ENCODE peak calls at places on chromosomes 3 and 15, in four cellular contexts. D, B, R and N are unnamed samples.

GRCh38 chr3:1232276-1232675 is 139.5 kb downstream of the CNTN6 start:
- DNase-seq in D (no peak), R (no peak), B (no peak), N (no peak)

GRCh38 chr3:139128803-139129202 is 84.1 kb upstream of the PRR23C start:
- DNase-seq in R (peak; percentile 9), B (no peak), D (no peak), N (no peak)

GRCh38 chr15:69403611-69404010 is 10.5 kb upstream of the KIF23 start:
- DNase-seq in R (peak; percentile 93), D (no peak), B (peak; percentile 86), N (no peak)

GRCh38 chr15:89052474-89052873 is 35.8 kb upstream of the ABHD2 start:
- DNase-seq in R (peak; percentile 99), D (no peak), B (peak; percentile 95), N (no peak)

GRCh38 chr3:108008106-108008505 is 82.7 kb downstream of the CD47 start:
- DNase-seq in R (no peak), D (no peak), B (no peak), N (no peak)

GRCh38 chr15:97316362-97316761 is 644.1 kb upstream of the ARRDC4 start:
- DNase-seq in D (no peak), R (no peak), B (no peak), N (no peak)

GRCh38 chr3:111151438-111151837 is 79.8 kb downstream of the NECTIN3 start:
- DNase-seq in D (no peak), B (peak; percentile 84), R (peak; percentile 80), N (peak; percentile 45)

GRCh38 chr3:129665024-129665768 is 58.7 kb upstream of the PLXND1 start:
- DNase-seq in B (peak; percentile 18), R (peak; percentile 81), D (no peak), N (peak; percentile 21)

DNA sequence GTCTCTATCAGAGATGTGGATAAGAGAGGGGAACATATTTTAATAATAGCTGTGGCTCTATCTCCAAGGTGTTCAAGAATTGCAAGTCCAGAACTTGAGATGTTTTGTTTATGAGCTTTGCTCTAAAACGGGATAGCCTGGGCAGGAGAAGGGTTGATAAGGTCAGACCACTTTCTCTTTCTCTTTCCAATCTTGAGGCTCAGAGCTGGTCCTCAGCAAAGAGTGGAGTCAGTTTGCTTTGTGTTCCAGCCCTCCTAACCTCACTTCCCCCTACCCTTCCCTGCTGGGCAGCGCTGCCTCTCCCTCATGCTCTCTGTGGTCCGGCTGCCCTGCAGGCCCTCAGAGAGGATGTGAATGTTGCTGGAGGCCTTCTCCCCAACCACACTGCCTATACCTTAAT is 13.8 kb downstream of the KLHL6 start:
- DNase-seq in R (no peak), B (no peak), D (no peak), N (no peak)
- H3K27ac ChIP-seq in R (no peak overlapping the region), B (no peak overlapping the region), D (no peak overlapping the region), N (no peak overlapping the region)

DNA sequence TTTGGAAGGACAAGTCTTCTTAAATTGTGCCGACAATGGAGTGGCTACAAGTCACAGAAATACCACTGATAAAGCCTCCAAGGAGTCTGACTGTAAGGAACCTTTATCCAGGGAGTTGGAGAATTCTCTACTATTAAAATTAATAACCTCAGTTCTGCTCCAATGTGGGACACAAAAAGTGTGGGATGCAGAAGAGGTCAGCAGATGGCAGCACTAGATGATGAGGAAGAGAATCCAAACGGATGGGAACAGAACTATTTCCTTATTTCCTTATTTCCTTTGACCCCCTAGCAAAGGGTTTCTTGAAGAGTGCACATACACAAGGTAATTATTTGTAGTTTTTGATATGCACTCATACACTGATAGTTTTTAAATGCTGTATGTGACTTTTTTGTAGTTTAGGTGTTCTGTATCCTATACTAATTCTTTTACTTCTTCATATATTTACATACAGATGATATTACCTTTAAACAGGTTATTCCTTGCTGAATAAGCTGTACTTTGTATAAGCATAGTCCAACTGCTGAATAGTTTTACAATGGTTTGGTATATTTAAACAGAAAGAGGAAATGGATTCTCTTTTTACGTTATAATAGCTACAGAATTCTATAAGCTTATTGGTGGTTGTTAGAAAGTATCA is 25.6 kb upstream of the NLGN1 start:
- DNase-seq in B (peak; percentile 22), R (peak; percentile 30), D (peak; percentile 42), N (peak; percentile 33)
- TF ChIP-seq CTCF in B (peak; percentile 81), R (peak; percentile 45), D (peak; percentile 30), N (peak; percentile 73)

DNA sequence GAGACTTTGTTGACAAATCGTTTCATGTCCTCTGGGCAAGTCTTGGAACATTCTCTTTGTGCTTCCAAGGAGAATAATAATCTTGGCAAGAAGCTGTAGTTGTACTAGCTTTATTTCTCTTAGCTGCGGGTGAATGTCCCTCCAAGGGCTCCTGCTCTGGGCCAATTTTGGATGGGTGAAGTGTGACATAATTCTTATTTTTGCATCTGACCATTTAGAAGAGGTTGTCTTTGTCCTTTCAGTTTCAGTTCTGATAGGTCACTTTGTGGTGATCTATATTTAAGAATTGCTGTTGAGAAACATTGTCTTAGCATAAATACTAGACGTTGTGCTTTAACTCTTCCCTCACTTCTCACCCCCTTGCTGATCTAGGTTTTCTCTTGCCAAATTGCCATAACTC is 164.8 kb upstream of the RORA start:
- DNase-seq in R (no peak), D (peak; percentile 18), B (no peak), N (no peak)
- H3K27ac ChIP-seq in R (no peak overlapping the region), D (no peak overlapping the region), B (no peak overlapping the region), N (no peak overlapping the region)

DNA sequence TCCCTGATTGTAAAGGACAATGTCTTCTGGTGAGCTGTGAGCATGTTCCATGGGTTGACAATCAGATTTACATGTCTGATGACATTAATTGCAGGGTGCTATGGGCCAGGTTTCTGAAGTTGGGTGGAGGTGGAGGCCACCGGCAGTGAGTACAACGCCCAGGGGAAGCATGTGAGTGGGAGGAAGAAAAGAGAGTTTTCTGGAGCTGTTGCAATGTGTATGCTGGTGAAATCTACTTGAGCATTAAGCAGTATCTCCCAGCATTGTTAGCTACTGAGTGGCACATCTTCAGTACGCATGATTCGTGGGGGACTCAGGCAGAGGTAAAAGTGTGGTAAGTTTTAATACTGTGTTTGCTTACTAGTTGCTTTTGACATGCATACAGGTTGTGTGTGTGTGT is 26.6 kb downstream of the TMEM45A start:
- DNase-seq in R (peak; percentile 54), B (no peak), D (no peak), N (no peak)
- TF ChIP-seq CTCF in R (no peak), B (no peak), D (no peak), N (no peak)

DNA sequence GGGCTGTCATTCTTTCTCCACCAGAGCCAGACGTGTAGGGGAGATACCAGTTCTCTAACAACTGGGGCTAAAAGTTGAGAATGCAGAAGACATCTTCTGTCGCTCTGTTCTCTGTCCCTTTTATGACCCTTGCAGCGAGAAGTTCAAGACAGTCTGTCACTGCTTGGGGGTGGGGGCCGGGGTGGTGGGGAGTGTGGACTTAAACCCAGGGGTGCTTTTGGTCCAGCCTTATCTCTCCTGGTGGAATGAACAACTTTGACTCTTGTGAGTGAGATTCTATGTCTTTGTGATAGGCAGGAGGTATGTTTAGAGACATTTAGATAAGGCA is 767 bp upstream of the APOD start:
- DNase-seq in R (no peak), B (no peak), D (no peak), N (no peak)
- H3K27ac ChIP-seq in R (no peak overlapping the region), B (no peak overlapping the region), D (no peak overlapping the region), N (no peak overlapping the region)

GRCh38 chr3:33750216-33750558 is 32.1 kb upstream of the CLASP2 start:
- DNase-seq in D (no peak), R (no peak), B (no peak), N (no peak)

GRCh38 chr3:33746412-33747116 is 28.5 kb upstream of the CLASP2 start:
- DNase-seq in D (no peak), R (no peak), B (no peak), N (no peak)

GRCh38 chr3:33751320-33751719 is 33.3 kb upstream of the CLASP2 start:
- DNase-seq in D (no peak), B (no peak), R (no peak), N (no peak)

GRCh38 chr3:33749546-33750215 is 31.6 kb upstream of the CLASP2 start:
- DNase-seq in D (no peak), B (no peak), R (peak; percentile 9), N (peak; percentile 33)
- TF ChIP-seq CTCF in D (no peak), B (no peak), R (no peak), N (no peak)

DNA sequence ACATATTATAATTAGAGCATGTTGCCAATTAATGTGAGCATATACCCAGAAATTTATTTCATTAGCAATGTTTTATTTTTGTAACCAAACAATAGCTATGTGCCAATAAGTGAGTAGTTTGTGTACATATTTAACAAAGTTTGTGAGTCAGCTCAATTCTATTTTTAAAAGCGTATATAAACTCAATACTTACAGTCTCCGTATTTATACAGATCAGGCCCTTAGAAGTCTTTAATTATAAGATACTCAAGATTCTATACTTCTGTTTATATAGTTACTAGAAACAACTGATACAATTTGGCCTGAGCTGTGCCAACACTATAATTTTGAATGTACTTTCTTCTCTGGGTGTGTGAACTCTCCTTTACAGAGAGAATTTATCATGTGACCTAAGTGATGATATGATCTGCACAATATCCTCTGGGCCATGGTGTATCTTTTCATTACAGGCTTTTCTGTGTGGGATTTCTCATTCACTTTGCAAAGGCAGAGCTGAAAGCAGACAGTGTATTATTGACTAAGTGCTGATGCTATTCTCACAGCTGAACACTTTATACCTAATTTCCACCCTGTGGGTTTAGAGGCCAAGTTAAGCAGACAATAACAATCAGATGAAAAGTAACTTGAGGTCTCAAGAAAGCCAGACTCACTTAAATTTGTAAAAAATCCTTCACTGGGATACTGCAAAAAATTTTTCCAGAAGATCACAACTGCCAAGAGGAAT is 278.0 kb upstream of the SEMA6D start:
- DNase-seq in R (no peak), B (peak; percentile 37), D (no peak), N (no peak)
- H3K27ac ChIP-seq in R (peak overlapping the region; percentile 13), B (peak overlapping the region; percentile 61), D (no peak overlapping the region), N (no peak overlapping the region)